ENCODE peak calls at places on chromosome X, in ten cellular contexts. C is HCT116, R is prostate gland, G is IMR-90, Y is lower leg skin, V is HepG2, L is Peyer's patch, D is breast epithelium, N is stomach, E is NB4. B is an unnamed sample.
A peak's percentile ranks its signal among the peaks of the same experiment; 100 is the strongest.

GRCh38 chrX:49192722-49193328 is 6.7 kb upstream of the PRICKLE3 start:
- DNase-seq in C (no peak), R (no peak), G (peak; percentile 25), Y (no peak), V (no peak), L (no peak), D (no peak), N (no peak), E (peak; percentile 73), B (no peak)

GRCh38 chrX:55135171-55135570 is 46.4 kb downstream of the PAGE2 start:
- DNase-seq in C (peak; percentile 2), R (peak; percentile 12), G (peak; percentile 31), Y (peak; percentile 16), V (peak; percentile 39), L (peak; percentile 17), D (no peak), N (peak; percentile 48), E (peak; percentile 22), B (no peak)

GRCh38 chrX:138711399-138712347 is at the start of gene FGF13:
- DNase-seq in C (no peak), R (peak; percentile 26), G (no peak), Y (no peak), V (peak; percentile 0), L (no peak), D (no peak), N (peak; percentile 29), E (peak; percentile 12), B (no peak)

GRCh38 chrX:8726031-8726652 is 5.8 kb downstream of the ANOS1 start:
- DNase-seq in C (no peak), R (no peak), G (no peak), Y (no peak), V (no peak), L (no peak), D (no peak), N (no peak), E (no peak), B (no peak)

GRCh38 chrX:121150217-121150616 is 102.8 kb downstream of the GLUD2 start:
- DNase-seq in C (no peak), R (no peak), G (no peak), Y (no peak), V (no peak), L (no peak), D (no peak), N (no peak), E (no peak), B (no peak)

GRCh38 chrX:48802813-48803261 is 970 bp downstream of the HDAC6 start:
- DNase-seq in C (no peak), R (no peak), G (no peak), Y (no peak), V (no peak), L (no peak), D (no peak), N (no peak), E (no peak), B (no peak)

GRCh38 chrX:119784747-119785446 is 6.5 kb downstream of the RPL39 start:
- DNase-seq in C (no peak), R (no peak), G (peak; percentile 23), Y (no peak), V (no peak), L (peak; percentile 48), D (no peak), N (peak; percentile 44), E (peak; percentile 68), B (no peak)

GRCh38 chrX:111035991-111036390 is 60.0 kb upstream of the PAK3 start:
- DNase-seq in C (no peak), R (no peak), G (no peak), Y (no peak), V (no peak), L (no peak), D (no peak), N (no peak), E (no peak), B (no peak)

GRCh38 chrX:7586126-7586525 is 256.8 kb upstream of the VCX start:
- DNase-seq in C (no peak), R (no peak), G (peak; percentile 35), Y (no peak), V (peak; percentile 1), L (no peak), D (no peak), N (no peak), E (peak; percentile 55), B (no peak)

GRCh38 chrX:132330156-132330729 is 111.0 kb upstream of the RAP2C start:
- DNase-seq in C (no peak), R (no peak), G (no peak), Y (no peak), V (peak; percentile 8), L (no peak), D (no peak), N (no peak), E (no peak), B (no peak)

GRCh38 chrX:121356139-121356849 is 308.9 kb downstream of the GLUD2 start:
- DNase-seq in C (no peak), R (no peak), G (no peak), Y (no peak), V (no peak), L (no peak), D (no peak), N (no peak), E (no peak), B (no peak)

GRCh38 chrX:136872091-136872700 is 8.3 kb downstream of the RBMX start:
- DNase-seq in C (no peak), R (no peak), G (no peak), Y (no peak), V (no peak), L (no peak), D (no peak), N (no peak), E (no peak), B (no peak)
- TF ChIP-seq POLR2A in C (no peak), R (no peak), G (no peak), Y (no peak), V (no peak), L (no peak), D (no peak), N (no peak), E (no peak), B (no peak)

DNA sequence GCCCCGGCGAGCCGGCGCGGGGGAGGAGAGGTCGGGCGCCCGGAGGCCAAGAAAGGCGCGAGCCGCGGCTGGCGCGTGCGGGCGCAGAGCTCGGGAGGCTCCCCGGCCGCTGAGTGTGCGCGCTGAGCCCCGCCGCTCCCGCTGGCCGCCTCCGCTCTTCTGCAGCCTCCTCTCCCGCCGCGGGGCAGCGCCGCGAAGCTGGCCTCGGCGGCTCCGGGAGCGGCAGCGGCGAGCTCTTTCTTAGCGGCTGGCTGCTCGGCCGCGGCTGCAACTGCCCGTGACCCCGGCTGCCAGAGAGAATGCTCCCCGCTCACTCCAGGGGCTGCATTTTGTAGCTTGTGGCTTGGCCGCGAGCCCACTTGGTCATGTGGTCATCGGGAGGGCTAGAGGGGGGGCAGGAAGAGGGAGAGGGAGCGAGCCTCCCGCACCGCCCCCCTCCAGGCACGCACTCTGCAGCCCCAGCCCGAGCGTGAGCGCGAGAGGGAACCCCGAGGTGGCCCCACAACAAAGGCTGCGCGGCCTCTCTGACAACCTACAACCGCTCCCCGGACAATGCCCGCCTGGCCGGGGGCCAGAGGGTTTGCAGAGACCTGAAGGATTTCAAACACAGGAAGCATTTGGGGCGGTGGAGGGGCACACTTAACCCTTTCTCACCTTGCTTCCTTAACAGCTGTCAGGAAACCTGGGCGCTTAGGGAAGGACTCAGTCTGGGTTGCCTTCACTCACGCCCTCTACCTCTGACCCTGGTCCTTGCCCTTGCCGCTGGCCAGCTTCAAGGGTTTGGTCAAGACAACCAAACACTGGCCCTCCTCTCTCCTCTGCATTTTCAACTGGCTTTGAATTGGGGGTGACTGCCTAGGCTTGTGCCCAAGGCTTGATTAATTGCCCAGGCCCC is at the start of gene APLN:
- DNase-seq in C (no peak), R (no peak), G (peak; percentile 19), Y (no peak), V (no peak), L (no peak), D (no peak), N (peak; percentile 27), E (peak; percentile 70), B (no peak)
- TF ChIP-seq POLR2A in C (no peak), R (no peak), G (no peak), Y (no peak), V (no peak), L (no peak), D (no peak), N (no peak), E (no peak), B (no peak)

GRCh38 chrX:153818571-153819397 is 11.6 kb downstream of the PDZD4 start:
- DNase-seq in C (no peak), R (no peak), G (no peak), Y (no peak), V (no peak), L (peak; percentile 31), D (no peak), N (peak; percentile 49), E (peak; percentile 57), B (peak; percentile 77)
- TF ChIP-seq POLR2A in C (no peak), R (no peak), G (no peak), Y (no peak), V (no peak), L (no peak), D (no peak), N (no peak), E (peak; percentile 32), B (peak; percentile 47)

DNA sequence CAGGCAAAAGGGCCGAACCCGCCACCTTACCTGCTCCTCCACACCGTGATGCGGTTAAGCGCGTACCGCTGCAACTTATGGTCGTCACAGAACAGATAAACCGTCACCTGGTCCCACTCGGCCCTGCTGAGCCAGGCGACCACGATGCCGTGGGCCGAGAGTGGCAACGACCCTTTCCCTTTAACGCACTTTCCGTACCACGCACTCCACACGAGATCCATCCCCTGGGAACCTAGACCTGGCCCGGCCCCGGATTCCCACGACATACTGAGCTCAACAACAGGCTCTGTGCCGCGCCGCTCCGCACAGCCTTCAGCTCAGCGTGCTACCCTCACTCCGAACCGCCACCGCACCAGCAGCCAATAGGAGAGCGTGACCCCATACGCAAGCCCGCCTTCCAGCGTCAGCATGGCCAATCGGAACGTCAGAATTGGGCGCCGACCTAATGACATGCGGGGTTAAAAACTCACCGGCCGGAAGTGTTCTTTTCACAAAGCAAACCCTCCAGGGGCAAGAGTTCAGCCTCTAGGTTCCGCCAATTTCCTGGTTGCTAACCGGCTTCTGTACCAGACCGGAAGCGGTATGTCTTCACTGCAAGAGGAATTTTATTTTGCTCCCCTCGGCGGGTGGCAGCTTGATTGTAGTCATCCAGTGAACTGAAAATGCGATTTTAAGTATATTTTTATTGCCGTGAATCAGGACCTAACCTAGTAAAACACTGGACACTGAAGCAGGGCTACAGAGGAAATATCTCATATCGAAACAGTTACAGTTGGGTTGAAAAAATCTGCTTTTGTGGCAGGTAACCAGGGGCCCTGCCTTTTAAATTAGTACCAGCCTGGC is at the start of gene LAS1L:
- DNase-seq in C (peak; percentile 90), R (peak; percentile 84), G (peak; percentile 92), Y (peak; percentile 91), V (peak; percentile 89), L (peak; percentile 86), D (peak; percentile 85), N (peak; percentile 91), E (peak; percentile 96), B (peak; percentile 84)
- TF ChIP-seq POLR2A in C (no peak), R (no peak), G (peak; percentile 53), Y (no peak), V (peak; percentile 72), L (peak; percentile 24), D (peak; percentile 45), N (no peak), E (peak; percentile 59), B (peak; percentile 47)

DNA sequence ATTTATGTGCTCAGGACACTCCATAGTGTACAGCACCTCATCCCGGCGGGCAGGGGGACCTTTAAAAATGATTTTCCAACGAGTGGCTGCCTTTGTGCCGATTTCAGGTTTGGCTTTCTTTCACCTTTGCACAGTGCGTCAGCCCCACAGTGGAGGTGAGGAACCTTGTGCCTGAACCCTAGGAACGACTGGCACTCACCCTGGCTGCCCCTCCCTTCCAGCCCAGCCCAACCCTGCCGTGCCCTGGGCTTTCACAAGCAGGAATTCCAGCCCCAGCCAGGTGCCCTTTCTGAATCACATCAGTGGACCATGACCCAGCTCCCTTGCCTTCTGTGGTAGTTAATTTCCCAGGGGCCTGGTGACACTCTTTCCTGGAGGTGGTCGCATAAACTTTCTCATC is 1.3 kb downstream of the TMEM164 start:
- DNase-seq in C (no peak), R (peak; percentile 4), G (no peak), Y (peak; percentile 21), V (peak; percentile 9), L (no peak), D (no peak), N (peak; percentile 73), E (no peak), B (no peak)
- TF ChIP-seq POLR2A in C (no peak), R (no peak), G (no peak), Y (no peak), V (no peak), L (peak; percentile 73), D (no peak), N (no peak), E (no peak), B (no peak)